ENCODE peak calls at places on chromosomes 7 and 10, in ten cellular contexts. D is AML-193, T is fibroblast of mammary gland, M is right lobe of liver, O is lung, L is Calu3, E is GM18507, B is NCI-H2171 treated with DMSO at 0.1 percent for 48 hours, G is GM12891, W is NCI-H1105. J is an unnamed sample.

GRCh38 chr7:44081266-44081748 is 1.0 kb downstream of the POLM start:
- DNase-seq in D (no peak), T (no peak), M (no peak), O (no peak), L (no peak), E (no peak), B (no peak), G (no peak), W (no peak), J (no peak)

GRCh38 chr7:12941512-12941911 is 254.1 kb downstream of the ARL4A start:
- DNase-seq in D (no peak), T (no peak), M (no peak), O (no peak), L (no peak), E (no peak), B (no peak), G (no peak), W (no peak), J (no peak)

GRCh38 chr10:63431962-63432797 is 33.6 kb downstream of the JMJD1C start:
- DNase-seq in D (no peak), T (peak), M (no peak), O (no peak), L (peak), E (no peak), B (no peak), G (no peak), W (no peak), J (no peak)

GRCh38 chr7:155213385-155213784 is 84.3 kb upstream of the INSIG1 start:
- DNase-seq in D (no peak), T (peak), M (no peak), O (no peak), L (no peak), E (no peak), B (no peak), G (no peak), W (no peak), J (no peak)

GRCh38 chr10:31404640-31405039 is 85.6 kb downstream of the ZEB1 start:
- DNase-seq in D (no peak), T (peak), M (no peak), O (no peak), L (no peak), E (no peak), B (peak), G (no peak), W (no peak), J (no peak)

GRCh38 chr10:66782776-66783175 is 143.1 kb upstream of the LRRTM3 start:
- DNase-seq in D (no peak), T (no peak), M (no peak), O (no peak), L (no peak), E (no peak), B (no peak), G (no peak), W (no peak), J (no peak)

GRCh38 chr7:20310963-20311742 is 19.5 kb upstream of the ITGB8 start:
- DNase-seq in D (peak), T (peak), M (no peak), O (no peak), L (peak), E (no peak), B (no peak), G (no peak), W (no peak), J (no peak)

GRCh38 chr10:127928021-127928806 is 21.3 kb downstream of the PTPRE start:
- DNase-seq in D (no peak), T (peak), M (no peak), O (no peak), L (no peak), E (no peak), B (no peak), G (no peak), W (no peak), J (no peak)

GRCh38 chr10:44581996-44582395 is 197.1 kb upstream of the CXCL12 start:
- DNase-seq in D (no peak), T (no peak), M (no peak), O (no peak), L (no peak), E (no peak), B (no peak), G (no peak), W (no peak), J (no peak)

GRCh38 chr10:63157845-63158624 is 24.9 kb downstream of the NRBF2 start:
- DNase-seq in D (peak), T (peak), M (no peak), O (no peak), L (peak), E (peak), B (peak), G (no peak), W (peak), J (peak)

GRCh38 chr10:110429301-110429700 is 68.4 kb upstream of the DUSP5 start:
- DNase-seq in D (no peak), T (peak), M (no peak), O (no peak), L (no peak), E (no peak), B (no peak), G (no peak), W (no peak), J (no peak)